ENCODE peak calls at places on chromosomes 2 and 18, in six cellular contexts. G is cardiac muscle cell, J is IMR-90, H is gastrocnemius medialis, V is BE2C, E is fibroblast of lung. I is an unnamed sample.
A peak's percentile ranks its signal among the peaks of the same experiment; 100 is the strongest.

GRCh38 chr2:213231966-213232365 is 52.3 kb upstream of the SPAG16 start:
- DNase-seq in J (no peak), V (no peak), E (no peak), H (no peak), G (no peak), I (no peak)

GRCh38 chr2:85801871-85802270 is 48.1 kb downstream of the ATOH8 start:
- DNase-seq in G (no peak), E (no peak), J (no peak), H (no peak), V (no peak), I (peak; percentile 2)

GRCh38 chr2:70887550-70888229 is 48.0 kb upstream of the ATP6V1B1 start:
- DNase-seq in H (no peak), J (no peak), V (peak; percentile 68), G (no peak), E (no peak), I (peak; percentile 83)

GRCh38 chr2:151891566-151892194 is 63.5 kb upstream of the ARL5A start:
- DNase-seq in V (no peak), H (peak; percentile 19), J (no peak), G (no peak), E (no peak), I (peak; percentile 67)

GRCh38 chr2:10005461-10005860 is 37.9 kb upstream of the KLF11 start:
- DNase-seq in J (no peak), H (no peak), G (no peak), V (no peak), E (no peak), I (peak; percentile 2)

GRCh38 chr18:57205641-57206040 is 58.8 kb downstream of the BOD1L2 start:
- DNase-seq in E (no peak), V (no peak), J (no peak), H (no peak), G (no peak), I (no peak)

GRCh38 chr18:71233177-71233576 is 944.3 kb downstream of the SOCS6 start:
- DNase-seq in E (no peak), V (no peak), H (no peak), J (no peak), G (no peak), I (no peak)

GRCh38 chr18:49814147-49814499 is 790 bp upstream of the ACAA2 start:
- DNase-seq in H (peak; percentile 38), E (peak; percentile 70), V (peak; percentile 50), G (peak; percentile 68), J (peak; percentile 69), I (peak; percentile 87)

GRCh38 chr2:163732718-163733117 is 3.1 kb downstream of the FIGN start:
- DNase-seq in H (no peak), E (peak; percentile 54), G (no peak), V (no peak), J (no peak), I (no peak)

GRCh38 chr2:169966449-169966848 is 139.2 kb downstream of the UBR3 start:
- DNase-seq in E (no peak), V (no peak), G (no peak), H (no peak), J (no peak), I (no peak)

GRCh38 chr2:217691920-217692666 is 310.7 kb downstream of the TNS1 start:
- DNase-seq in G (peak; percentile 25), V (no peak), J (peak; percentile 46), H (no peak), E (peak; percentile 84), I (peak; percentile 11)

GRCh38 chr2:117856415-117857210 is 42.1 kb downstream of the DDX18 start:
- DNase-seq in G (peak; percentile 94), H (no peak), J (peak; percentile 96), V (no peak), E (peak; percentile 97), I (no peak)

GRCh38 chr2:96970910-96971309 is 15.5 kb downstream of the FAM178B start:
- DNase-seq in V (no peak), H (no peak), J (no peak), E (no peak), G (no peak), I (no peak)

GRCh38 chr2:8126783-8127182 is 555.1 kb upstream of the ID2 start:
- DNase-seq in V (no peak), E (no peak), J (no peak), H (no peak), G (no peak), I (no peak)

GRCh38 chr2:3659447-3660432 is 1.7 kb downstream of the ALLC start:
- DNase-seq in H (no peak), G (peak; percentile 9), V (no peak), E (no peak), J (peak; percentile 38), I (peak; percentile 97)

GRCh38 chr18:46226461-46226860 is 122.3 kb downstream of the HAUS1 start:
- DNase-seq in H (no peak), E (peak; percentile 70), G (peak; percentile 71), J (peak; percentile 51), V (no peak), I (no peak)

GRCh38 chr2:43073373-43073772 is 153.0 kb downstream of the ZFP36L2 start:
- DNase-seq in G (peak; percentile 57), J (peak; percentile 36), E (peak; percentile 59), V (no peak), H (no peak), I (no peak)

GRCh38 chr2:177201919-177202346 is 10.7 kb upstream of the HNRNPA3 start:
- DNase-seq in H (no peak), J (no peak), E (no peak), V (no peak), G (no peak), I (no peak)

GRCh38 chr2:63737085-63737701 is 104.5 kb upstream of the UGP2 start:
- DNase-seq in H (no peak), V (no peak), J (no peak), G (no peak), E (no peak), I (no peak)

GRCh38 chr2:175990099-175990498 is 12.0 kb downstream of the LNPK start:
- DNase-seq in J (no peak), V (no peak), H (no peak), G (no peak), E (no peak), I (no peak)

GRCh38 chr18:76643199-76643598 is 148.2 kb upstream of the ZNF516 start:
- DNase-seq in G (no peak), J (no peak), E (no peak), H (no peak), V (no peak), I (no peak)

GRCh38 chr2:38279201-38279600 is 97.9 kb downstream of the ATL2 start:
- DNase-seq in E (no peak), G (no peak), V (no peak), J (peak; percentile 25), H (no peak), I (peak; percentile 29)

GRCh38 chr2:152347076-152347475 is 12.1 kb downstream of the FMNL2 start:
- DNase-seq in H (no peak), J (peak; percentile 74), E (peak; percentile 96), V (no peak), G (peak; percentile 54), I (no peak)

GRCh38 chr2:383888-384287 is 96.0 kb upstream of the ALKAL2 start:
- DNase-seq in E (no peak), H (no peak), G (no peak), J (no peak), V (no peak), I (no peak)

GRCh38 chr2:84085562-84085961 is 373.5 kb downstream of the SUCLG1 start:
- DNase-seq in V (no peak), G (no peak), E (no peak), H (no peak), J (no peak), I (no peak)

GRCh38 chr18:9321709-9322108 is 12.9 kb upstream of the TWSG1 start:
- DNase-seq in J (no peak), H (no peak), G (peak; percentile 6), V (no peak), E (no peak), I (no peak)

DNA sequence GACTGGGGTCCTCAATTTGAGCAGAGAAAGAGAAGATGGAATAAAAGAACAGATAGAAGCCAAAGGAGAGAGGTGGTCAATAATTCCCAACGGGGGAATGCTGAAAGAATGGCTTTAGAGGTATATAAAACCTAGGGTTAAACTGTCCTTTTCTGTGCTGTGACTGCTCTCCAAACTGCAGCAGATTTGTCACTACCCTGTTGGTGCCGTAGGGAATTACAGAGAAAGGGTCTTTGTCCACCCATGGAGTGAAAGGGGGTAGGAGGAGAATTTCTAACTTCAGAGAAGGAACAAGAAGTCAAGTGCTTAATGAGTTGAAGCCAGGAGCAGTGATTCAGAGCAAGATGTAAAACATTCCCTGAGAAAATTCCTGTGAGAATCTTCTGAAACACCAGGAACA is 486.5 kb downstream of the NUP35 start:
- DNase-seq in E (no peak), J (no peak), G (no peak), V (no peak), H (no peak), I (no peak)
- TF ChIP-seq CTCF in E (no peak), J (no peak), G (no peak), V (peak; percentile 18), H (no peak), I (no peak)

GRCh38 chr18:24560511-24560981 is 100.1 kb downstream of the HRH4 start:
- DNase-seq in V (no peak), G (no peak), E (peak; percentile 54), H (no peak), J (no peak), I (no peak)
- H3K27me3 ChIP-seq in V (no peaks in the 10 kb centered on the region), G (no peaks in the 10 kb centered on the region), E (no peaks in the 10 kb centered on the region), H (no peaks in the 10 kb centered on the region), J (peaks cover 19% of the 10 kb centered on the region), I (no peaks in the 10 kb centered on the region)

GRCh38 chr2:66692521-66692920 is 257.6 kb downstream of the MEIS1 start:
- DNase-seq in H (no peak), J (no peak), G (no peak), V (no peak), E (no peak), I (no peak)
- H3K4me3 ChIP-seq in H (no peak overlapping the region), J (no peak overlapping the region), G (no peak overlapping the region), V (no peak overlapping the region), E (peak overlapping the region; percentile 36), I (no peak overlapping the region)

GRCh38 chr18:55323051-55323994 is 264.7 kb downstream of the TCF4 start:
- DNase-seq in G (peak; percentile 46), V (no peak), H (no peak), E (peak; percentile 48), J (peak; percentile 31), I (no peak)

GRCh38 chr18:55324166-55324565 is 263.8 kb downstream of the TCF4 start:
- DNase-seq in G (no peak), E (no peak), H (no peak), J (no peak), V (no peak), I (no peak)

GRCh38 chr18:55321268-55322175 is 266.5 kb downstream of the TCF4 start:
- DNase-seq in G (peak; percentile 96), J (peak; percentile 89), E (peak; percentile 93), H (peak; percentile 84), V (peak; percentile 90), I (peak; percentile 92)

GRCh38 chr18:55320399-55321255 is 267.4 kb downstream of the TCF4 start:
- DNase-seq in H (no peak), E (peak; percentile 62), J (peak; percentile 48), V (no peak), G (no peak), I (no peak)

DNA sequence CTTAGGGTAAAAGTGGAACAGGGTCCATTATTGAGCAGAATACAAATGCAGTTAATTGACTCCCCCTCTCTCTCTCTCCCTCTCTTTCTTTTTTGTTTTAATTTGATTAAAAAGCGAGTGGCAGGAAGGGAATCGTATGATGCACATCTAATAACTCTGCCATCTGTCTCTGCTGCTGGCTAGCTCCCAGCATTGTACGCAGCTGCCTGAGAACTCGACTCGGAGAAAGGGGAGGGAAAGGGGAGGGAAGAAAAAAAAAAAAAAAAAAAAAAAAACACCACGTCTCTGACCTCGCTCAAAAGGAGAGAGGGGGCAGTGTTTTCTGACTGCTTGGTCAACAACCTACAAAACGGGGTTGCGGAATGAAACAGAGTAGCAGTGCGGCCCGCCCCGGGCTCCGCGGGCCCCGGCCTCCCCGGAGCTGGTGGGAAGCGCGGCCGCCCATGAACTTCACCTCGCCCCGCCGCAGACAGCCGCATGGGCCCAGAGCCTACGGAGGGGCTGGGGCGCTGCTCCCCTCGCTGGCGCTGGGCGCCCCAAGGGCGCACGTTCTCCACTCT is 265.7 kb downstream of the TCF4 start:
- DNase-seq in E (peak; percentile 95), J (peak; percentile 96), H (peak; percentile 77), G (peak; percentile 96), V (peak; percentile 81), I (peak; percentile 84)
- TF ChIP-seq CTCF in E (no peak), J (peak; percentile 14), H (peak; percentile 17), G (peak; percentile 26), V (peak; percentile 21), I (peak; percentile 21)

I was measured in WERI-Rb-1.